ENCODE peak calls at places on chromosomes 1 and 21, in nine cellular contexts. K is SK-N-SH, T is heart right ventricle, F is endothelial cell of umbilical vein, P is Peyer's patch, Z is cardiac muscle cell, D is foreskin fibroblast, V is cardiac fibroblast, M is mesenchymal stem cell. H is an unnamed sample.

GRCh38 chr1:171935664-171936063 is 94.4 kb downstream of the DNM3 start:
- DNase-seq in T (no peak), Z (no peak), P (no peak), M (no peak), V (no peak), K (no peak), D (no peak), F (no peak), H (no peak)

GRCh38 chr1:27872059-27872801 is at the start of gene THEMIS2:
- DNase-seq in Z (peak), P (peak), V (peak), D (peak), F (peak), M (peak), T (peak), K (peak), H (no peak)

GRCh38 chr1:17648457-17649145 is 106.5 kb upstream of the ACTL8 start:
- DNase-seq in P (no peak), F (no peak), Z (no peak), K (no peak), M (no peak), V (no peak), D (no peak), T (no peak), H (no peak)

GRCh38 chr1:3032970-3033794 is 11.9 kb downstream of the ACTRT2 start:
- DNase-seq in F (no peak), T (no peak), P (no peak), K (no peak), M (no peak), Z (no peak), D (no peak), V (no peak), H (no peak)

GRCh38 chr1:98963359-98963758 is 41.3 kb downstream of the PLPPR5 start:
- DNase-seq in T (no peak), F (no peak), P (no peak), D (peak), M (peak), K (no peak), Z (peak), V (peak), H (no peak)

GRCh38 chr1:170562644-170563338 is 30.8 kb downstream of the GORAB start:
- DNase-seq in T (peak), K (peak), P (no peak), F (peak), V (peak), Z (peak), M (peak), D (peak), H (peak)

GRCh38 chr1:65263286-65263685 is 46.1 kb upstream of the DNAJC6 start:
- DNase-seq in D (no peak), V (no peak), F (no peak), M (no peak), P (no peak), T (no peak), Z (no peak), K (no peak), H (no peak)

GRCh38 chr1:81375884-81376548 is 424.7 kb upstream of the ADGRL2 start:
- DNase-seq in K (no peak), V (no peak), M (no peak), Z (no peak), T (no peak), D (no peak), P (no peak), F (no peak), H (no peak)

GRCh38 chr1:171222961-171223360 is 25.3 kb upstream of the FMO1 start:
- DNase-seq in K (no peak), F (no peak), D (peak), M (no peak), T (no peak), V (peak), P (no peak), Z (peak), H (no peak)

GRCh38 chr1:11943619-11944018 is 9.1 kb downstream of the PLOD1 start:
- DNase-seq in K (no peak), P (no peak), D (no peak), M (no peak), T (no peak), F (no peak), V (no peak), Z (no peak), H (no peak)

GRCh38 chr1:11940260-11940921 is 5.9 kb downstream of the PLOD1 start:
- DNase-seq in V (peak), K (peak), M (no peak), T (no peak), P (peak), Z (peak), F (no peak), D (peak), H (no peak)

GRCh38 chr1:11946647-11947046 is 12.1 kb downstream of the PLOD1 start:
- DNase-seq in P (no peak), K (no peak), D (peak), M (no peak), F (no peak), T (no peak), Z (no peak), V (no peak), H (no peak)

GRCh38 chr1:11942280-11942679 is 7.8 kb downstream of the PLOD1 start:
- DNase-seq in K (no peak), P (no peak), T (no peak), M (no peak), V (no peak), F (no peak), Z (no peak), D (no peak), H (no peak)

GRCh38 chr1:11944358-11944981 is 10.0 kb downstream of the PLOD1 start:
- DNase-seq in Z (no peak), D (no peak), V (no peak), K (peak), M (peak), P (no peak), F (no peak), T (no peak), H (no peak)
- H3K4me3 ChIP-seq in Z (no peak), D (no peak), V (no peak), K (no peak), M (no peak), P (no peak), F (no peak), T (no peak), H (no peak)

DNA sequence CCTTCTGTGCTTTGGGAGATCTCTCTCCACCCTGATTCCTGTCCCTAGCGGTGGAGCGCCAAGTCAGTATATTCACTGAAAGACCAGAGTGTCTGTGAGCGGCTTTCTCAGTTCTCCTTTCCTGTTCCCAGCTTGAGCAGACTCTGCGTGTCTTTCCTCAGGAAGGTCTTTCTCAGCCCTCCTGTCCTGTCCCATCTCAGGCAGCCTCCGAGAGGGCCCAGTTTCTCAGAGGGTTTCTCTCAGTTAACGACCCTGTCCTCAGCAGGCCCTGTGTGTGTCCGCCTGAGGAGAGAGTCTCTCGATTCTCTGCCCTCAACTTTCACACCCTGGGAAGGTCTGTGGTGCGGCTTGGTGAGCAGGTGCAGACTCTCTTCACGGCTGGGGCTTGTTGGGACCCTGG is 34.0 kb upstream of the CHIT1 start:
- DNase-seq in K (no peak), V (no peak), D (no peak), Z (no peak), M (no peak), F (no peak), T (no peak), P (no peak), H (no peak)
- H3K4me3 ChIP-seq in K (no peak), V (no peak), D (no peak), Z (no peak), M (no peak), F (no peak), T (no peak), P (no peak), H (no peak)

GRCh38 chr21:43697758-43698643 is 20.9 kb upstream of the PDXK start:
- DNase-seq in P (no peak), Z (peak), K (no peak), V (peak), F (no peak), D (peak), M (peak), T (no peak), H (no peak)

GRCh38 chr21:43703068-43703880 is 15.7 kb upstream of the PDXK start:
- DNase-seq in V (peak), P (peak), Z (peak), D (peak), T (peak), K (peak), M (peak), F (no peak), H (peak)

GRCh38 chr21:43701936-43702784 is 16.8 kb upstream of the PDXK start:
- DNase-seq in Z (no peak), F (no peak), K (no peak), V (no peak), T (no peak), M (no peak), P (peak), D (no peak), H (no peak)

GRCh38 chr21:43699933-43700599 is 18.9 kb upstream of the PDXK start:
- DNase-seq in K (no peak), T (no peak), Z (no peak), V (no peak), F (no peak), M (no peak), D (no peak), P (no peak), H (no peak)

GRCh38 chr21:43702785-43703067 is 16.2 kb upstream of the PDXK start:
- DNase-seq in P (no peak), Z (peak), F (no peak), T (no peak), M (no peak), K (no peak), D (peak), V (peak), H (no peak)
- H3K4me3 ChIP-seq in P (peak), Z (no peak), F (no peak), T (no peak), M (peak), K (no peak), D (no peak), V (no peak), H (no peak)

DNA sequence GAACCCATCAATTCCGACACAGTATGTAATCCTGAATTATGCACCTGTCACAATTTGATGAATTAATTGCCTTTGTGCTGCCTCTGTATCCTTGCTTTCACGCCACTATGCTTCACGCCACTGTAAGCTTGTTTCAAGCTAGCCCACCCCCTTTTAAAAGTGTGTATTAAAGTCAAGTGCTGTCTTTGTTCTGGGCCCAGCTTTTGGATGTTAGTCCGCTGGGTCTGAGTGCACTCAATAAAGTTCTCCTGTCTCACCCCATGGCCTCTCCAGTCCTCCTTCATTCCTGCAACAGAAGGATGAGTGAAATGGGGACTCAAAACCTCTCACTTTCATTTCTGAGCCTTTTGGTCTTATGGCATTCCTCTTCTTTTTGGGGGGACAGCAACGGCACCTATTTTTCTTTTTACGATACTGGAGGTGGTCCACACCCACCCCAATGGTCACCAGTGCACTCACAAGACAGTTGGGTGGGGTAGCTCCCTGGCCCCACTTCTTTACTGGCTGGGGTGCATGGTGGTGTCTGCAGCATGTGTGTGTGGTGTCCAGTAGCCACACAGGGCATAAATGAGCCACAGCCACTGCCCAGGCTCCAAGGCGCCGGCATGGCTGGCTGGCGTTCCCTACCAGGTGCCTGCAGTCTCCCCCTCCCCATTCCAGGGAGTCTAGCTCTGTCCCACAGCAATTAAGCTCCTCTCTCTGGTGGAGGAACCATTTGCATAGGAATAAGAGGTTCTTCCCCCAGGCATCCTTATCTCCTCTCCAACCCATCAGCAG is 1.8 kb downstream of the THEM4 start:
- DNase-seq in K (no peak), M (no peak), F (no peak), Z (no peak), P (no peak), D (no peak), T (no peak), V (no peak), H (no peak)
- H3K4me3 ChIP-seq in K (no peak), M (peak), F (no peak), Z (no peak), P (no peak), D (no peak), T (no peak), V (no peak), H (no peak)

GRCh38 chr21:15003463-15004135 is 61.2 kb downstream of the NRIP1 start:
- DNase-seq in P (no peak), F (no peak), D (no peak), V (no peak), Z (no peak), K (no peak), M (no peak), T (no peak), H (no peak)

GRCh38 chr21:15001773-15002647 is 62.8 kb downstream of the NRIP1 start:
- DNase-seq in D (no peak), K (no peak), M (no peak), Z (no peak), V (no peak), F (no peak), T (no peak), P (no peak), H (no peak)

GRCh38 chr21:15000076-15000475 is 64.7 kb downstream of the NRIP1 start:
- DNase-seq in Z (peak), P (no peak), V (peak), K (no peak), M (peak), D (peak), T (no peak), F (no peak), H (no peak)

GRCh38 chr21:15004721-15005370 is 60.0 kb downstream of the NRIP1 start:
- DNase-seq in K (no peak), F (no peak), V (no peak), D (peak), Z (no peak), T (no peak), P (no peak), M (no peak), H (no peak)

GRCh38 chr21:15001113-15001512 is 63.7 kb downstream of the NRIP1 start:
- DNase-seq in F (no peak), P (no peak), K (no peak), D (no peak), M (no peak), V (no peak), T (no peak), Z (no peak), H (no peak)
- H3K4me3 ChIP-seq in F (no peak), P (no peak), K (no peak), D (no peak), M (no peak), V (no peak), T (no peak), Z (no peak), H (no peak)

GRCh38 chr1:34779962-34780361 is 1.1 kb upstream of the GJB3 start:
- DNase-seq in P (no peak), T (no peak), M (no peak), F (no peak), K (no peak), Z (no peak), D (no peak), V (no peak), H (no peak)

GRCh38 chr1:34781844-34782391 is 904 bp downstream of the GJB3 start:
- DNase-seq in T (no peak), M (no peak), F (no peak), D (no peak), V (no peak), K (no peak), Z (no peak), P (no peak), H (no peak)

GRCh38 chr1:34780528-34780927 is 486 bp upstream of the GJB3 start:
- DNase-seq in F (no peak), V (no peak), T (no peak), P (no peak), D (no peak), M (no peak), Z (no peak), K (no peak), H (no peak)

GRCh38 chr1:34779526-34779925 is 1.5 kb upstream of the GJB3 start:
- DNase-seq in D (no peak), M (no peak), F (no peak), T (no peak), Z (no peak), V (no peak), P (no peak), K (no peak), H (no peak)

GRCh38 chr1:34781071-34781843 is at the start of gene GJB3:
- DNase-seq in P (peak), Z (no peak), T (no peak), D (peak), F (no peak), K (peak), M (no peak), V (no peak), H (no peak)
- H3K4me3 ChIP-seq in P (peak), Z (peak), T (peak), D (no peak), F (no peak), K (peak), M (peak), V (peak), H (peak)

DNA sequence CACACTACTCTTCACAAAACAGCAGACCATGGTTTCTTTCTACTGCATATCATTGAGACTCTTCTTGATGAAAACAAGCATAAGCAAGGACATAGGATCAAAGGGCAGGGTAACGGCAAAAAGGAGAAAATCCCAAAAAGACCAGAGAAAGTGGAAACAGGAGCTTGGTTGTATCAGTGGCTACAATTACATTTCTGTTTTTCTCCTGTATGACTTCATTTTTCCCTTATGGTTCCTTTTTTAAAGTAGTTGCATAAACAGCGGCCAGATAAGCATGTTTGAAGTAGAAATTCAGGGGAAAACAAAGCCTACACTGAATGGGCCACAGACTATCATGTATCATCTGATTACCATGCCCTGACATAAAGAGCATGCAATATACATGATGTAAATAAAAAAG is 4.6 kb downstream of the EGLN1 start:
- DNase-seq in V (no peak), M (no peak), T (no peak), D (no peak), Z (peak), F (peak), K (no peak), P (no peak), H (no peak)
- H3K4me3 ChIP-seq in V (peak), M (peak), T (peak), D (peak), Z (peak), F (no peak), K (peak), P (no peak), H (peak)

DNA sequence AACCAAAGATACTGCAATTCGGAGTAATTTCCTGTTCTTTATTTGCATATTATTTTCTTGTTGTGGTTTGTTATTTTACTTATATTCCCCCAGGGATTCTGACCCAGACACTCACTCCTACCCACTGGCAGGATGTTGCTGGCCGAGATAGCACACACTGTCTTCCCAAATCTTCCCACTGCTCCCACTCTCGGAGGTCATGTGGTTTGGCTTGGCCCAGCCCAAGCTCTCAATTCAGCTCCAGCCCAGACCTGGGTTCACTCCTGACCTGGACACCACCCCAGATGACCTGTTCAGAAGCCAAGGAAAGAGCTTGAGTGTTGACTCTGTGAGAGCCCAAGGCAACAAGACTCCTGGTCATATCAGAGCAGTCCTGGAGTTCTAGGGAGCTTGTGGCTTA is 1.2 kb upstream of the FAM43B start:
- DNase-seq in V (no peak), F (no peak), Z (peak), P (no peak), K (no peak), T (peak), D (no peak), M (no peak), H (no peak)
- H3K4me3 ChIP-seq in V (no peak), F (no peak), Z (no peak), P (no peak), K (no peak), T (no peak), D (no peak), M (no peak), H (no peak)

DNA sequence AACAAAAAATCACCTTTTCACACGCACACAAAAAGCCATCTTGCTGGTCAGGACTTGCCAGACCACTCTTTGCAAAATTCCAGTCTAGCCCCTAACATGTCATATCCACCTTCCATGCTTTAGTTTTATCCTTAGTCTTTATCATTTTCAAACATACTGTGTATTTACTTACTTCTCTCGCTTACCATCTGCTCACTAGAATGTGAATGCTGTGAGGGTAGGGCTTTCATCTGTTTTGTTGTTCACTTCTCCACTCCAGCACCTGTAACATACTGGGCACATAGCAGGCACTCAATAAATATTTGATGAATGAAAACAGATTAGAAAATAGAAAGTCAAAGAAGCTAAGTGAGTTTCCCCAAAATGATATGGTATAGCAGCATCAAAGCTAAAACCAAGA is 80.0 kb downstream of the OLFML2B start:
- DNase-seq in K (no peak), P (no peak), V (no peak), F (no peak), D (no peak), Z (no peak), T (no peak), M (no peak), H (no peak)
- H3K4me3 ChIP-seq in K (no peak), P (no peak), V (no peak), F (no peak), D (no peak), Z (no peak), T (no peak), M (no peak), H (no peak)

H was measured in skeletal muscle cell.